ENCODE peak calls at places on chromosomes 4 and X, in four cellular contexts. M is tibial artery, T is cardiac fibroblast, O is germinal center. Y is an unnamed sample.

GRCh38 chrX:71147496-71148277 is 3.0 kb downstream of the NLGN3 start:
- DNase-seq in T (no peak), M (no peak), O (no peak), Y (no peak)

GRCh38 chr4:21949073-21949457 is 493 bp upstream of the KCNIP4 start:
- DNase-seq in O (no peak), M (no peak), T (peak; percentile 12), Y (no peak)

GRCh38 chrX:155314260-155314659 is 20.2 kb downstream of the CLIC2 start:
- DNase-seq in O (no peak), T (no peak), M (no peak), Y (no peak)

GRCh38 chr4:176897226-176897625 is 104.5 kb upstream of the VEGFC start:
- DNase-seq in O (no peak), M (no peak), T (peak; percentile 26), Y (no peak)

GRCh38 chr4:112900416-112900815 is 149.0 kb upstream of the ANK2 start:
- DNase-seq in T (no peak), M (no peak), O (no peak), Y (no peak)

GRCh38 chrX:3143043-3143799 is 102.0 kb downstream of the ARSF start:
- DNase-seq in O (no peak), M (no peak), T (no peak), Y (no peak)

GRCh38 chr4:112708772-112709171 is 71.8 kb downstream of the LARP7 start:
- DNase-seq in O (no peak), T (no peak), M (no peak), Y (no peak)

GRCh38 chrX:77167993-77168392 is 279.2 kb upstream of the FGF16 start:
- DNase-seq in O (no peak), M (peak; percentile 82), T (peak; percentile 16), Y (no peak)

GRCh38 chr4:121736735-121737351 is 28.1 kb downstream of the SMIM43 start:
- DNase-seq in T (peak; percentile 69), M (no peak), O (peak; percentile 8), Y (no peak)

GRCh38 chr4:96154676-96155075 is 314.8 kb downstream of the PDHA2 start:
- DNase-seq in O (no peak), T (no peak), M (no peak), Y (no peak)

GRCh38 chr4:151524610-151525009 is 115.6 kb downstream of the FHIP1A start:
- DNase-seq in T (no peak), O (no peak), M (no peak), Y (no peak)

GRCh38 chr4:55237839-55238238 is 108.2 kb upstream of the SRD5A3 start:
- DNase-seq in T (no peak), M (no peak), O (no peak), Y (no peak)

GRCh38 chr4:7124643-7125442 is 57.0 kb upstream of the GRPEL1 start:
- DNase-seq in M (peak; percentile 85), T (peak; percentile 91), O (no peak), Y (no peak)

GRCh38 chrX:119654112-119654531 is 38.8 kb downstream of the SEPTIN6 start:
- DNase-seq in O (no peak), M (no peak), T (peak; percentile 83), Y (no peak)

GRCh38 chr4:89404530-89404929 is 96.9 kb upstream of the GPRIN3 start:
- DNase-seq in T (no peak), M (no peak), O (no peak), Y (no peak)

GRCh38 chr4:8322794-8323704 is 53.5 kb downstream of the HTRA3 start:
- DNase-seq in T (no peak), O (no peak), M (peak; percentile 41), Y (no peak)

GRCh38 chrX:98405376-98405775 is 1521.7 kb downstream of the RPA4 start:
- DNase-seq in O (no peak), M (no peak), T (no peak), Y (no peak)

GRCh38 chr4:61532324-61532723 is 332.2 kb downstream of the ADGRL3 start:
- DNase-seq in O (no peak), T (peak; percentile 36), M (no peak), Y (no peak)

GRCh38 chrX:77668391-77669237 is 117.4 kb downstream of the ATRX start:
- DNase-seq in T (peak; percentile 48), M (no peak), O (no peak), Y (no peak)

GRCh38 chrX:93422693-93423092 is 250.7 kb downstream of the NAP1L3 start:
- DNase-seq in M (no peak), T (peak; percentile 0), O (no peak), Y (no peak)

GRCh38 chr4:128868758-128869157 is 59.3 kb downstream of the JADE1 start:
- DNase-seq in M (no peak), O (no peak), T (peak; percentile 39), Y (no peak)

GRCh38 chrX:139204903-139205667 is 325.5 kb upstream of the F9 start:
- DNase-seq in T (no peak), M (no peak), O (peak; percentile 22), Y (no peak)

GRCh38 chrX:92351531-92351930 is 572.4 kb downstream of the PCDH11X start:
- DNase-seq in O (no peak), T (no peak), M (no peak), Y (no peak)

GRCh38 chr4:10161146-10161545 is 44.5 kb upstream of the WDR1 start:
- DNase-seq in T (peak; percentile 16), O (no peak), M (peak; percentile 34), Y (no peak)

GRCh38 chr4:83089759-83090158 is 24.8 kb downstream of the PLAC8 start:
- DNase-seq in O (no peak), T (no peak), M (no peak), Y (no peak)

GRCh38 chr4:56215901-56216300 is 171.4 kb downstream of the AASDH start:
- DNase-seq in T (peak; percentile 79), O (no peak), M (no peak), Y (no peak)

GRCh38 chr4:46390353-46391058 is 578 bp upstream of the GABRA2 start:
- DNase-seq in M (no peak), T (no peak), O (no peak), Y (no peak)

GRCh38 chrX:134600714-134601113 is 57.6 kb downstream of the PLAC1 start:
- DNase-seq in M (no peak), T (peak; percentile 37), O (no peak), Y (no peak)

GRCh38 chr4:85477538-85477937 is 2.6 kb downstream of the ARHGAP24 start:
- DNase-seq in T (no peak), O (peak; percentile 35), M (no peak), Y (no peak)

GRCh38 chrX:40550069-40550468 is 30.7 kb upstream of the ATP6AP2 start:
- DNase-seq in O (no peak), T (no peak), M (no peak), Y (no peak)

GRCh38 chr4:94251094-94251493 is 43.4 kb downstream of the SMARCAD1 start:
- DNase-seq in M (no peak), T (no peak), O (no peak), Y (no peak)